ENCODE peak calls at places on chromosomes 3 and 15, in five cellular contexts. H, R, M, B and A are unnamed samples.

GRCh38 chr3:152176998-152177397 is 91.7 kb upstream of the MBNL1 start:
- DNase-seq in H (no peak), B (no peak), R (no peak), M (no peak), A (no peak)

GRCh38 chr15:73153024-73153423 is 100.8 kb downstream of the NEO1 start:
- DNase-seq in H (no peak), R (no peak), B (no peak), M (no peak), A (no peak)

GRCh38 chr3:69085543-69086132 is 901 bp downstream of the ARL6IP5 start:
- DNase-seq in R (no peak), B (no peak), M (peak; percentile 51), H (peak; percentile 45), A (peak; percentile 53)

GRCh38 chr3:167166594-167167253 is 213.4 kb downstream of the ZBBX start:
- DNase-seq in H (no peak), M (no peak), B (peak; percentile 49), R (no peak), A (no peak)

GRCh38 chr15:70473623-70474366 is 289.6 kb downstream of the UACA start:
- DNase-seq in M (no peak), B (no peak), H (no peak), R (no peak), A (no peak)

GRCh38 chr3:23575697-23576096 is 230.1 kb upstream of the UBE2E1 start:
- DNase-seq in H (no peak), B (no peak), R (no peak), M (no peak), A (no peak)

GRCh38 chr15:45126535-45127158 is 3.0 kb downstream of the DUOXA1 start:
- DNase-seq in M (peak; percentile 26), H (no peak), B (peak; percentile 38), R (no peak), A (peak; percentile 45)

GRCh38 chr3:39809995-39810595 is 686 bp downstream of the MYRIP start:
- DNase-seq in R (no peak), M (no peak), B (peak; percentile 6), H (no peak), A (no peak)

GRCh38 chr3:53261712-53262111 is 5.9 kb upstream of the TKT start:
- DNase-seq in H (no peak), B (no peak), R (no peak), M (no peak), A (no peak)

GRCh38 chr3:194602580-194603300 is 30.5 kb downstream of the TMEM44 start:
- DNase-seq in H (no peak), B (peak; percentile 69), M (no peak), R (no peak), A (no peak)

GRCh38 chr3:179991877-179992276 is 44.9 kb downstream of the PEX5L start:
- DNase-seq in H (no peak), R (no peak), B (no peak), M (no peak), A (no peak)

GRCh38 chr3:162704991-162705390 is 1208.4 kb downstream of the OTOL1 start:
- DNase-seq in R (no peak), M (no peak), B (no peak), H (no peak), A (no peak)

GRCh38 chr3:171178714-171179113 is 152.2 kb upstream of the SLC2A2 start:
- DNase-seq in R (no peak), B (no peak), H (no peak), M (no peak), A (no peak)

GRCh38 chr3:171176244-171176925 is 149.9 kb upstream of the SLC2A2 start:
- DNase-seq in H (no peak), B (no peak), M (no peak), R (no peak), A (no peak)

GRCh38 chr3:171177056-171177455 is 150.5 kb upstream of the SLC2A2 start:
- DNase-seq in B (no peak), M (no peak), H (no peak), R (no peak), A (no peak)

GRCh38 chr3:171175840-171176239 is 149.3 kb upstream of the SLC2A2 start:
- DNase-seq in H (no peak), B (no peak), M (no peak), R (no peak), A (no peak)

DNA sequence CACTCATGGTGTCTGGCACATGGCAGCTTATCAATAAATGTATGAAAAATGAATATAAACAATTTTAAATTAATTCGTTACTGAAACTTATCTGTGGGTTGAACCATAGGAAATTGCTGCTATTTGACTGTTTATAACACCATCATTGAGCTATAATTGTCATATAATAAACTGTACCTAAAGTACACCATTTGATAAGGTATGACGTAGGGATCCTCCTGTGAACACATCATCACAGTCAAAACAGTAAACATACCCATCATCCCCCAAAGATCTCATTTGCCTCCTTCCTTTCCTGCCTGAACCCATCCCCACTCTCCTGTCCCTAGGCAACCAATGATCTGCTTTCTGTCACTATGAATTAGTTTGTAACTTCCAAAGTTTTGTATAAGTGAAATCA is 151.0 kb upstream of the SLC2A2 start:
- DNase-seq in H (no peak), B (no peak), R (no peak), M (no peak), A (no peak)
- H3K27ac ChIP-seq in H (peak overlapping the region; percentile 72), B (no peak overlapping the region), R (no peak overlapping the region), M (no peak overlapping the region), A (no peak overlapping the region)

GRCh38 chr3:52051444-52051843 is 4.9 kb downstream of the DUSP7 start:
- DNase-seq in B (no peak), H (no peak), M (no peak), R (no peak), A (no peak)

GRCh38 chr3:52055537-52056351 is 627 bp downstream of the DUSP7 start:
- DNase-seq in H (peak; percentile 46), R (no peak), M (peak; percentile 51), B (peak; percentile 80), A (peak; percentile 36)

GRCh38 chr3:52052831-52053306 is 3.5 kb downstream of the DUSP7 start:
- DNase-seq in M (peak; percentile 84), R (no peak), B (peak; percentile 63), H (peak; percentile 85), A (peak; percentile 83)

GRCh38 chr3:52054689-52055511 is 1.5 kb downstream of the DUSP7 start:
- DNase-seq in R (no peak), B (peak; percentile 45), H (no peak), M (no peak), A (peak; percentile 34)

DNA sequence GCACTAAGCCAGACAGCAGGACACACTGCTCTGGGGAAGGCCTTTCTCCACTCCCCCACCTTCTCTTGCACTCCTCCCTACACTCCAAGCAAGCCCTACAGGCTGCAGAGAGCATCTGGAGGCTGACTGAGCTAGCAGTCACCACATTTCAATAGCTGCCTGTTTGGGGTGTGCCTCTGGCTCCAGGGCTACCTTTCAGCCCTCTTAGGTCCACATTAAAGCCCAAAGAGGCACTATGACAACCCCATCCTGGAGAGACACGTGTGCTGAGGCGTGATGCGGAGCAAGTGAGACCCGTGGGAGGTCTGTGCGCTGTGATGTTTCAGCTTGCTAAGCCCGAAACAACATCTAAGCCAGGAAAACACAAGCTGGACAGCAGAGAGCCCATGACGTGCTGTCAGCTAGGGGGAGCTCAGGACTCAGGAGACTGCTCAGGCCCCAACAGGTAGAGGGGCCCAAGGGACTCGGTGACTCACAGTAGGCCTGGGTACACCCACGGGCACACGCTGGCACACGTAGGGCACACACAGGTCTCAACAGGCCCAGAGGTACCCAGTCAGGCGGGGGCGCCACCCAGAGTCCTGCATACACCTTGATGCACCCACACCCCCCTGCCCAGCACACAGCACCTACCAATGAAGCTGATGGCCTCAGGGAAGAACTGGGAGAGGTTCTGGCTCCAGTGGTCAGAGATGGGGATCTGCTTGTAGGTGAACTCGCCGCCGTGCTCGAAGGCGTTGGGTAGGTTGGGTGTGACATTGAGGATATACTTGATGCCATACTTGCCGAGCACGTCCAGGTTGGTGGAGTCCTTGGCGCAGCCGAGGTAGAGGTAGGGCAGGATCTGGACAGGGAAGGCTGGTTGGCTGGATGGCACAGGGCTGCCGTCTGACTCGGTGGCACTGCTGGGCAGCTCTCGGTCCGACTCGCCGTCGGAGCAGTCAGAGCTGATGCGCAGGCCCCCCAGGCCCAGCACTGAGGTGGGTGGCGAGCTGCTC is 2.8 kb downstream of the DUSP7 start:
- DNase-seq in B (no peak), M (peak; percentile 42), H (no peak), R (no peak), A (no peak)
- H3K4me3 ChIP-seq in B (no peak overlapping the region), M (peak overlapping the region; percentile 62), H (peak overlapping the region; percentile 87), R (no peak overlapping the region), A (no peak overlapping the region)

GRCh38 chr3:186717039-186717457 is at the start of gene KNG1:
- DNase-seq in R (no peak), H (no peak), M (no peak), B (no peak), A (peak; percentile 18)

GRCh38 chr3:186724911-186725310 is 7.8 kb downstream of the KNG1 start:
- DNase-seq in H (no peak), B (no peak), M (no peak), R (no peak), A (no peak)

GRCh38 chr3:186719945-186720739 is 3.0 kb downstream of the KNG1 start:
- DNase-seq in R (no peak), H (no peak), M (no peak), B (no peak), A (no peak)

DNA sequence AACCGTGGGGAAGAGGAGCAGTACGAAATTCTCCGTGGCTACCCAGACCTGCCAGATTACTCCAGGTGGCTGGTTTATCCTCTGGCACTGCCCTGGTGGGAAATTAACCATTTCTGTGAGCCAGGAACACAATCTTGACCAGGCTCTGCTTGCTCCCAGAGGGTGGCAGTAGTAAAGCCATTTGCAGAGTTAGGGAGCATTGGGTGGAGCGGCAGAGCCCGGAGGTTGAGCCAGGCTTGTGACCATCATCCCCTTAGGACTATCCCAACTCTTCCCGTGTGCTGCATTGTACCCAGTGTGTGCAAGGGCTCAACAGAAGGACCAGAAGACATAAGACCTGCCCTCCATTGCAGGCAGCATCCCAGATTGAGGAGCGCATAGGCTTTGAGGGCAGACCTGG is 5.3 kb downstream of the KNG1 start:
- DNase-seq in H (no peak), M (no peak), B (no peak), R (no peak), A (peak; percentile 29)
- TF ChIP-seq CTCF in H (no peak), M (no peak), B (peak; percentile 28), R (peak; percentile 53), A (no peak)

GRCh38 chr3:57876632-57877031 is 120.5 kb downstream of the SLMAP start:
- DNase-seq in R (no peak), M (no peak), H (no peak), B (no peak), A (no peak)
- H3K27ac ChIP-seq in R (no peak overlapping the region), M (no peak overlapping the region), H (no peak overlapping the region), B (no peak overlapping the region), A (no peak overlapping the region)

GRCh38 chr3:185715091-185715490 is 109.8 kb downstream of the IGF2BP2 start:
- DNase-seq in M (no peak), B (peak; percentile 56), H (no peak), R (no peak), A (no peak)
- H3K4me3 ChIP-seq in M (no peak overlapping the region), B (no peak overlapping the region), H (no peak overlapping the region), R (no peak overlapping the region), A (no peak overlapping the region)

GRCh38 chr3:16295298-16295890 is 30.4 kb downstream of the OXNAD1 start:
- DNase-seq in B (no peak), H (no peak), M (no peak), R (no peak), A (no peak)
- TF ChIP-seq CTCF in B (no peak), H (no peak), M (no peak), R (no peak), A (no peak)

DNA sequence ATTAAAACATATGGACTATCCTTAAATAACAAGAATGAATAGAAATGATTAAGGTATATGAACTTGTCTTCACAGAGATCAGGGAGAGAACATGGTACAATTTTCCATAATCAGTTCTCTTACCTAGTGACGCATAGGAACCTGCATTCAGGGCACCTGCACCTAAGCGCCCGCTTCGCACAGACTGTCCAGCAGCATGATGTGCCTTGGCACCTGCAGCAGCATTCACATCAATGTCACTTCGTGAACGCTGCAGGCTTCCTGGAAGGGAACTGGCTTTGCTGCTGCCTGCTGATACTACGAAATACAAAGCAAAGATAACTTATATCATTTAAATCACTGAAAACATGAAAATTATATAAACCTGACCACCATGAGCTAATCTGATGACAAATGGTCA is 115.2 kb downstream of the CLASP2 start:
- DNase-seq in B (no peak), H (no peak), R (no peak), M (no peak), A (no peak)
- H3K27ac ChIP-seq in B (no peak overlapping the region), H (no peak overlapping the region), R (no peak overlapping the region), M (no peak overlapping the region), A (no peak overlapping the region)